ENCODE peak calls at places on chromosome 5, in eight cellular contexts. F is G401; K is T-helper 2 cell treated with Interferon-gamma antibody and Interleukin-4, amounts not matched to agents 5 μg/mL and 100 μg/mL, for 36 hours; X is activated naive CD4-positive, alpha-beta T cell; W is T-helper 1 cell; B is stimulated activated CD4-positive, alpha-beta T cell treated with anti-CD3 and anti-CD28 coated beads, Interleukin-15, amount 100 ng/mL, for 1 hour; M is hippocampal formation; E is heart right ventricle. I is an unnamed sample.

GRCh38 chr5:28580616-28581015 is 1542.2 kb upstream of the CDH9 start:
- DNase-seq in M (no peak), X (no peak), F (no peak), K (no peak), B (no peak), E (no peak), W (no peak), I (no peak)

GRCh38 chr5:146607663-146608315 is 91.8 kb upstream of the GPR151 start:
- DNase-seq in W (no peak), X (no peak), E (no peak), M (no peak), K (no peak), B (no peak), F (no peak), I (no peak)

GRCh38 chr5:179818746-179819295 is 1.9 kb upstream of the SQSTM1 start:
- DNase-seq in X (peak), W (peak), F (peak), B (peak), E (peak), K (peak), M (peak), I (peak)

GRCh38 chr5:142191776-142192175 is 83.2 kb downstream of the NDFIP1 start:
- DNase-seq in X (no peak), K (no peak), W (no peak), F (no peak), E (no peak), B (no peak), M (no peak), I (no peak)

GRCh38 chr5:142109356-142110045 is 922 bp downstream of the NDFIP1 start:
- DNase-seq in K (no peak), X (peak), W (peak), F (peak), B (no peak), M (peak), E (no peak), I (peak)

GRCh38 chr5:142720561-142721275 is 34.8 kb upstream of the FGF1 start:
- DNase-seq in X (no peak), K (no peak), W (no peak), B (no peak), E (peak), F (peak), M (no peak), I (no peak)

GRCh38 chr5:157265714-157266285 is at the start of gene CYFIP2:
- DNase-seq in M (peak), X (peak), F (peak), B (peak), E (peak), K (peak), W (peak), I (peak)

GRCh38 chr5:31931872-31932271 is 242.2 kb downstream of the GOLPH3 start:
- DNase-seq in X (no peak), K (no peak), M (no peak), E (no peak), F (no peak), W (no peak), B (no peak), I (no peak)

GRCh38 chr5:78405820-78406750 is 45.7 kb downstream of the SCAMP1 start:
- DNase-seq in E (no peak), W (no peak), B (no peak), X (no peak), M (no peak), F (no peak), K (no peak), I (no peak)

GRCh38 chr5:10801931-10802674 is 41.1 kb upstream of the DAP start:
- DNase-seq in B (no peak), E (no peak), W (no peak), F (no peak), M (no peak), X (no peak), K (no peak), I (no peak)

GRCh38 chr5:76667495-76667894 is 44.3 kb upstream of the F2RL2 start:
- DNase-seq in B (no peak), K (no peak), W (no peak), F (no peak), X (no peak), M (no peak), E (no peak), I (no peak)

GRCh38 chr5:58752030-58752429 is 169.2 kb downstream of the RAB3C start:
- DNase-seq in F (no peak), K (no peak), E (no peak), X (no peak), W (no peak), B (no peak), M (no peak), I (no peak)

GRCh38 chr5:139651863-139652787 is 4.0 kb downstream of the CXXC5 start:
- DNase-seq in K (peak), M (peak), F (peak), X (peak), B (peak), E (peak), W (peak), I (peak)

GRCh38 chr5:10335711-10336470 is 17.6 kb upstream of the MARCHF6 start:
- DNase-seq in K (no peak), F (no peak), B (no peak), W (no peak), X (no peak), M (no peak), E (no peak), I (no peak)

GRCh38 chr5:181233436-181234115 is 10.1 kb downstream of the RACK1 start:
- DNase-seq in X (no peak), W (no peak), F (no peak), K (no peak), M (no peak), E (no peak), B (no peak), I (no peak)

GRCh38 chr5:68661237-68661636 is 432.6 kb upstream of the SLC30A5 start:
- DNase-seq in X (no peak), B (no peak), F (no peak), M (no peak), E (no peak), K (no peak), W (no peak), I (no peak)

GRCh38 chr5:136216230-136216629 is 23.3 kb upstream of the SMIM32 start:
- DNase-seq in X (no peak), F (no peak), E (no peak), B (no peak), M (no peak), K (no peak), W (no peak), I (no peak)

GRCh38 chr5:9820696-9821449 is 190.7 kb upstream of the TAS2R1 start:
- DNase-seq in B (no peak), W (no peak), K (no peak), M (no peak), F (no peak), E (no peak), X (no peak), I (no peak)

GRCh38 chr5:153618857-153619256 is 128.4 kb downstream of the GRIA1 start:
- DNase-seq in F (no peak), E (no peak), B (no peak), X (no peak), M (no peak), W (no peak), K (no peak), I (no peak)

GRCh38 chr5:54753034-54753433 is 232.4 kb downstream of the ESM1 start:
- DNase-seq in E (no peak), K (peak), X (no peak), W (no peak), M (no peak), F (no peak), B (no peak), I (no peak)

GRCh38 chr5:178340637-178341036 is 108.0 kb upstream of the PHYKPL start:
- DNase-seq in B (no peak), K (no peak), E (no peak), X (no peak), M (no peak), F (no peak), W (no peak), I (no peak)

GRCh38 chr5:176596689-176597416 is 13.1 kb downstream of the GPRIN1 start:
- DNase-seq in W (peak), B (peak), E (peak), F (no peak), X (peak), K (peak), M (no peak), I (no peak)

GRCh38 chr5:132681983-132682382 is 8.2 kb downstream of the IL4 start:
- DNase-seq in F (no peak), M (no peak), K (no peak), X (no peak), W (no peak), B (no peak), E (no peak), I (no peak)

GRCh38 chr5:113123563-113123962 is 147.0 kb downstream of the DCP2 start:
- DNase-seq in M (no peak), B (no peak), E (no peak), K (no peak), F (no peak), X (no peak), W (no peak), I (no peak)

GRCh38 chr5:132012385-132013005 is 1.0 kb upstream of the ACSL6 start:
- DNase-seq in F (no peak), K (no peak), X (no peak), M (no peak), W (no peak), E (peak), B (no peak), I (no peak)

GRCh38 chr5:28397502-28397941 is 1359.1 kb upstream of the CDH9 start:
- DNase-seq in M (no peak), X (no peak), K (no peak), F (no peak), B (no peak), E (no peak), W (no peak), I (no peak)

GRCh38 chr5:177304392-177305119 is 957 bp downstream of the PRELID1 start:
- DNase-seq in F (no peak), E (no peak), W (no peak), X (no peak), B (no peak), M (no peak), K (no peak), I (no peak)

GRCh38 chr5:132662925-132663770 is 5.2 kb downstream of the IL13 start:
- DNase-seq in K (peak), W (no peak), X (no peak), M (no peak), F (no peak), E (no peak), B (no peak), I (no peak)

GRCh38 chr5:177086918-177087706 is 397 bp downstream of the FGFR4 start:
- DNase-seq in F (no peak), M (no peak), K (peak), W (peak), X (peak), B (peak), E (peak), I (no peak)

GRCh38 chr5:140868721-140869554 is at the start of gene PCDHA11:
- DNase-seq in F (peak), K (no peak), W (no peak), X (no peak), B (no peak), E (no peak), M (peak), I (no peak)

GRCh38 chr5:756865-757345 is 27.6 kb downstream of the ZDHHC11B start:
- DNase-seq in B (no peak), F (no peak), K (no peak), M (no peak), W (no peak), X (no peak), E (peak), I (no peak)

GRCh38 chr5:114360362-114360761 is 1.5 kb upstream of the KCNN2 start:
- DNase-seq in X (no peak), K (no peak), B (no peak), M (no peak), W (no peak), E (no peak), F (no peak), I (no peak)

GRCh38 chr5:58497956-58498942 is 7.0 kb downstream of the GAPT start:
- DNase-seq in W (no peak), X (no peak), E (no peak), B (no peak), F (peak), K (no peak), M (peak), I (peak)

I was measured in midbrain.